ENCODE peak calls at places on chromosomes 3 and 15, in six cellular contexts. One of them, this sample, is unnamed.

GRCh38 chr15:76393614-76394013 is 57.0 kb downstream of the ISL2 start:
- DNase-seq in stimulated activated CD8-positive, alpha-beta memory T cell treated with anti-CD3 and anti-CD28 coated beads, Interleukin-12 subunit alpha, Interleukin-12 subunit beta, amount 100 ng/mL, for 4 hours: no peak
- DNase-seq in kidney tubule cell: peak; percentile 70
- DNase-seq in activated T-helper 1 cell treated with Interleukin-2 at 50 U/mL for 16 hours: no peak
- DNase-seq in posterior cingulate gyrus: no peak
- DNase-seq in activated T-cell treated with anti-CD3 and anti-CD28 coated beads for 1 hour: no peak
- DNase-seq in this sample: no peak

GRCh38 chr3:43043793-43044192 is 62.1 kb downstream of the POMGNT2 start:
- DNase-seq in stimulated activated CD8-positive, alpha-beta memory T cell treated with anti-CD3 and anti-CD28 coated beads, Interleukin-12 subunit alpha, Interleukin-12 subunit beta, amount 100 ng/mL, for 4 hours: no peak
- DNase-seq in kidney tubule cell: no peak
- DNase-seq in activated T-helper 1 cell treated with Interleukin-2 at 50 U/mL for 16 hours: no peak
- DNase-seq in posterior cingulate gyrus: peak; percentile 68
- DNase-seq in activated T-cell treated with anti-CD3 and anti-CD28 coated beads for 1 hour: no peak
- DNase-seq in this sample: no peak

GRCh38 chr3:42014949-42015533 is 53.1 kb upstream of the ULK4 start:
- DNase-seq in stimulated activated CD8-positive, alpha-beta memory T cell treated with anti-CD3 and anti-CD28 coated beads, Interleukin-12 subunit alpha, Interleukin-12 subunit beta, amount 100 ng/mL, for 4 hours: no peak
- DNase-seq in kidney tubule cell: no peak
- DNase-seq in activated T-helper 1 cell treated with Interleukin-2 at 50 U/mL for 16 hours: no peak
- DNase-seq in posterior cingulate gyrus: peak; percentile 16
- DNase-seq in activated T-cell treated with anti-CD3 and anti-CD28 coated beads for 1 hour: no peak
- DNase-seq in this sample: no peak

GRCh38 chr3:195133462-195133861 is 137.5 kb downstream of the XXYLT1 start:
- DNase-seq in stimulated activated CD8-positive, alpha-beta memory T cell treated with anti-CD3 and anti-CD28 coated beads, Interleukin-12 subunit alpha, Interleukin-12 subunit beta, amount 100 ng/mL, for 4 hours: no peak
- DNase-seq in kidney tubule cell: no peak
- DNase-seq in activated T-helper 1 cell treated with Interleukin-2 at 50 U/mL for 16 hours: peak; percentile 17
- DNase-seq in posterior cingulate gyrus: peak; percentile 53
- DNase-seq in activated T-cell treated with anti-CD3 and anti-CD28 coated beads for 1 hour: no peak
- DNase-seq in this sample: peak; percentile 72

GRCh38 chr3:99559196-99559595 is 79.2 kb upstream of the COL8A1 start:
- DNase-seq in stimulated activated CD8-positive, alpha-beta memory T cell treated with anti-CD3 and anti-CD28 coated beads, Interleukin-12 subunit alpha, Interleukin-12 subunit beta, amount 100 ng/mL, for 4 hours: no peak
- DNase-seq in kidney tubule cell: no peak
- DNase-seq in activated T-helper 1 cell treated with Interleukin-2 at 50 U/mL for 16 hours: no peak
- DNase-seq in posterior cingulate gyrus: no peak
- DNase-seq in activated T-cell treated with anti-CD3 and anti-CD28 coated beads for 1 hour: no peak
- DNase-seq in this sample: no peak

GRCh38 chr15:88661766-88662556 is 23.1 kb downstream of the ISG20 start:
- DNase-seq in stimulated activated CD8-positive, alpha-beta memory T cell treated with anti-CD3 and anti-CD28 coated beads, Interleukin-12 subunit alpha, Interleukin-12 subunit beta, amount 100 ng/mL, for 4 hours: no peak
- DNase-seq in kidney tubule cell: no peak
- DNase-seq in activated T-helper 1 cell treated with Interleukin-2 at 50 U/mL for 16 hours: no peak
- DNase-seq in posterior cingulate gyrus: no peak
- DNase-seq in activated T-cell treated with anti-CD3 and anti-CD28 coated beads for 1 hour: no peak
- DNase-seq in this sample: no peak

GRCh38 chr3:40333852-40334251 is 24.3 kb downstream of the EIF1B start:
- DNase-seq in stimulated activated CD8-positive, alpha-beta memory T cell treated with anti-CD3 and anti-CD28 coated beads, Interleukin-12 subunit alpha, Interleukin-12 subunit beta, amount 100 ng/mL, for 4 hours: no peak
- DNase-seq in kidney tubule cell: no peak
- DNase-seq in activated T-helper 1 cell treated with Interleukin-2 at 50 U/mL for 16 hours: no peak
- DNase-seq in posterior cingulate gyrus: no peak
- DNase-seq in activated T-cell treated with anti-CD3 and anti-CD28 coated beads for 1 hour: no peak
- DNase-seq in this sample: no peak

GRCh38 chr3:24595801-24596200 is 101.2 kb upstream of the THRB start:
- DNase-seq in stimulated activated CD8-positive, alpha-beta memory T cell treated with anti-CD3 and anti-CD28 coated beads, Interleukin-12 subunit alpha, Interleukin-12 subunit beta, amount 100 ng/mL, for 4 hours: no peak
- DNase-seq in kidney tubule cell: peak; percentile 79
- DNase-seq in activated T-helper 1 cell treated with Interleukin-2 at 50 U/mL for 16 hours: no peak
- DNase-seq in posterior cingulate gyrus: no peak
- DNase-seq in activated T-cell treated with anti-CD3 and anti-CD28 coated beads for 1 hour: no peak
- DNase-seq in this sample: peak; percentile 94

GRCh38 chr3:55591893-55592292 is 104.8 kb upstream of the WNT5A start:
- DNase-seq in stimulated activated CD8-positive, alpha-beta memory T cell treated with anti-CD3 and anti-CD28 coated beads, Interleukin-12 subunit alpha, Interleukin-12 subunit beta, amount 100 ng/mL, for 4 hours: no peak
- DNase-seq in kidney tubule cell: peak; percentile 13
- DNase-seq in activated T-helper 1 cell treated with Interleukin-2 at 50 U/mL for 16 hours: no peak
- DNase-seq in posterior cingulate gyrus: peak; percentile 28
- DNase-seq in activated T-cell treated with anti-CD3 and anti-CD28 coated beads for 1 hour: no peak
- DNase-seq in this sample: peak; percentile 9

GRCh38 chr15:59268199-59268979 is 61.7 kb downstream of the LDHAL6B start:
- DNase-seq in stimulated activated CD8-positive, alpha-beta memory T cell treated with anti-CD3 and anti-CD28 coated beads, Interleukin-12 subunit alpha, Interleukin-12 subunit beta, amount 100 ng/mL, for 4 hours: no peak
- DNase-seq in kidney tubule cell: peak; percentile 80
- DNase-seq in activated T-helper 1 cell treated with Interleukin-2 at 50 U/mL for 16 hours: no peak
- DNase-seq in posterior cingulate gyrus: no peak
- DNase-seq in activated T-cell treated with anti-CD3 and anti-CD28 coated beads for 1 hour: no peak
- DNase-seq in this sample: peak; percentile 72

GRCh38 chr15:34810455-34811146 is 15.3 kb upstream of the ACTC1 start:
- DNase-seq in stimulated activated CD8-positive, alpha-beta memory T cell treated with anti-CD3 and anti-CD28 coated beads, Interleukin-12 subunit alpha, Interleukin-12 subunit beta, amount 100 ng/mL, for 4 hours: no peak
- DNase-seq in kidney tubule cell: peak; percentile 75
- DNase-seq in activated T-helper 1 cell treated with Interleukin-2 at 50 U/mL for 16 hours: no peak
- DNase-seq in posterior cingulate gyrus: no peak
- DNase-seq in activated T-cell treated with anti-CD3 and anti-CD28 coated beads for 1 hour: no peak
- DNase-seq in this sample: peak; percentile 95

GRCh38 chr3:20186600-20187004 is 596 bp upstream of the SGO1 start:
- DNase-seq in stimulated activated CD8-positive, alpha-beta memory T cell treated with anti-CD3 and anti-CD28 coated beads, Interleukin-12 subunit alpha, Interleukin-12 subunit beta, amount 100 ng/mL, for 4 hours: no peak
- DNase-seq in kidney tubule cell: no peak
- DNase-seq in activated T-helper 1 cell treated with Interleukin-2 at 50 U/mL for 16 hours: no peak
- DNase-seq in posterior cingulate gyrus: no peak
- DNase-seq in activated T-cell treated with anti-CD3 and anti-CD28 coated beads for 1 hour: no peak
- DNase-seq in this sample: peak; percentile 4

GRCh38 chr15:67074886-67075229 is 9.5 kb downstream of the SMAD3 start:
- DNase-seq in stimulated activated CD8-positive, alpha-beta memory T cell treated with anti-CD3 and anti-CD28 coated beads, Interleukin-12 subunit alpha, Interleukin-12 subunit beta, amount 100 ng/mL, for 4 hours: no peak
- DNase-seq in kidney tubule cell: no peak
- DNase-seq in activated T-helper 1 cell treated with Interleukin-2 at 50 U/mL for 16 hours: no peak
- DNase-seq in posterior cingulate gyrus: no peak
- DNase-seq in activated T-cell treated with anti-CD3 and anti-CD28 coated beads for 1 hour: no peak
- DNase-seq in this sample: no peak

GRCh38 chr3:175743733-175744400 is 884.7 kb downstream of the NAALADL2 start:
- DNase-seq in stimulated activated CD8-positive, alpha-beta memory T cell treated with anti-CD3 and anti-CD28 coated beads, Interleukin-12 subunit alpha, Interleukin-12 subunit beta, amount 100 ng/mL, for 4 hours: no peak
- DNase-seq in kidney tubule cell: peak; percentile 82
- DNase-seq in activated T-helper 1 cell treated with Interleukin-2 at 50 U/mL for 16 hours: no peak
- DNase-seq in posterior cingulate gyrus: no peak
- DNase-seq in activated T-cell treated with anti-CD3 and anti-CD28 coated beads for 1 hour: no peak
- DNase-seq in this sample: peak; percentile 70

GRCh38 chr15:68551296-68551635 is 27.5 kb upstream of the CORO2B start:
- DNase-seq in stimulated activated CD8-positive, alpha-beta memory T cell treated with anti-CD3 and anti-CD28 coated beads, Interleukin-12 subunit alpha, Interleukin-12 subunit beta, amount 100 ng/mL, for 4 hours: no peak
- DNase-seq in kidney tubule cell: no peak
- DNase-seq in activated T-helper 1 cell treated with Interleukin-2 at 50 U/mL for 16 hours: no peak
- DNase-seq in posterior cingulate gyrus: no peak
- DNase-seq in activated T-cell treated with anti-CD3 and anti-CD28 coated beads for 1 hour: no peak
- DNase-seq in this sample: no peak

GRCh38 chr3:56976666-56977560 is 83.6 kb upstream of the SPATA12 start:
- DNase-seq in stimulated activated CD8-positive, alpha-beta memory T cell treated with anti-CD3 and anti-CD28 coated beads, Interleukin-12 subunit alpha, Interleukin-12 subunit beta, amount 100 ng/mL, for 4 hours: no peak
- DNase-seq in kidney tubule cell: no peak
- DNase-seq in activated T-helper 1 cell treated with Interleukin-2 at 50 U/mL for 16 hours: no peak
- DNase-seq in posterior cingulate gyrus: peak; percentile 75
- DNase-seq in activated T-cell treated with anti-CD3 and anti-CD28 coated beads for 1 hour: no peak
- DNase-seq in this sample: no peak

GRCh38 chr15:36579792-36580431 is 486 bp downstream of the CDIN1 start:
- DNase-seq in stimulated activated CD8-positive, alpha-beta memory T cell treated with anti-CD3 and anti-CD28 coated beads, Interleukin-12 subunit alpha, Interleukin-12 subunit beta, amount 100 ng/mL, for 4 hours: no peak
- DNase-seq in kidney tubule cell: no peak
- DNase-seq in activated T-helper 1 cell treated with Interleukin-2 at 50 U/mL for 16 hours: no peak
- DNase-seq in posterior cingulate gyrus: peak; percentile 19
- DNase-seq in activated T-cell treated with anti-CD3 and anti-CD28 coated beads for 1 hour: peak; percentile 1
- DNase-seq in this sample: peak; percentile 34

GRCh38 chr3:36373084-36373483 is 7.2 kb upstream of the STAC start:
- DNase-seq in stimulated activated CD8-positive, alpha-beta memory T cell treated with anti-CD3 and anti-CD28 coated beads, Interleukin-12 subunit alpha, Interleukin-12 subunit beta, amount 100 ng/mL, for 4 hours: no peak
- DNase-seq in kidney tubule cell: peak; percentile 83
- DNase-seq in activated T-helper 1 cell treated with Interleukin-2 at 50 U/mL for 16 hours: no peak
- DNase-seq in posterior cingulate gyrus: no peak
- DNase-seq in activated T-cell treated with anti-CD3 and anti-CD28 coated beads for 1 hour: no peak
- DNase-seq in this sample: peak; percentile 51

GRCh38 chr3:150293401-150294001 is 114.6 kb upstream of the TSC22D2 start:
- DNase-seq in stimulated activated CD8-positive, alpha-beta memory T cell treated with anti-CD3 and anti-CD28 coated beads, Interleukin-12 subunit alpha, Interleukin-12 subunit beta, amount 100 ng/mL, for 4 hours: no peak
- DNase-seq in kidney tubule cell: no peak
- DNase-seq in activated T-helper 1 cell treated with Interleukin-2 at 50 U/mL for 16 hours: no peak
- DNase-seq in posterior cingulate gyrus: no peak
- DNase-seq in activated T-cell treated with anti-CD3 and anti-CD28 coated beads for 1 hour: no peak
- DNase-seq in this sample: peak; percentile 50

GRCh38 chr3:43757613-43758012 is 66.9 kb downstream of the ABHD5 start:
- DNase-seq in stimulated activated CD8-positive, alpha-beta memory T cell treated with anti-CD3 and anti-CD28 coated beads, Interleukin-12 subunit alpha, Interleukin-12 subunit beta, amount 100 ng/mL, for 4 hours: no peak
- DNase-seq in kidney tubule cell: no peak
- DNase-seq in activated T-helper 1 cell treated with Interleukin-2 at 50 U/mL for 16 hours: no peak
- DNase-seq in posterior cingulate gyrus: no peak
- DNase-seq in activated T-cell treated with anti-CD3 and anti-CD28 coated beads for 1 hour: no peak
- DNase-seq in this sample: no peak

GRCh38 chr15:42102646-42103235 is 8.4 kb upstream of the PLA2G4D start:
- DNase-seq in stimulated activated CD8-positive, alpha-beta memory T cell treated with anti-CD3 and anti-CD28 coated beads, Interleukin-12 subunit alpha, Interleukin-12 subunit beta, amount 100 ng/mL, for 4 hours: no peak
- DNase-seq in kidney tubule cell: peak; percentile 54
- DNase-seq in activated T-helper 1 cell treated with Interleukin-2 at 50 U/mL for 16 hours: no peak
- DNase-seq in posterior cingulate gyrus: no peak
- DNase-seq in activated T-cell treated with anti-CD3 and anti-CD28 coated beads for 1 hour: no peak
- DNase-seq in this sample: peak; percentile 47

GRCh38 chr15:88394553-88395159 is 72.5 kb downstream of the MRPL46 start:
- DNase-seq in stimulated activated CD8-positive, alpha-beta memory T cell treated with anti-CD3 and anti-CD28 coated beads, Interleukin-12 subunit alpha, Interleukin-12 subunit beta, amount 100 ng/mL, for 4 hours: no peak
- DNase-seq in kidney tubule cell: no peak
- DNase-seq in activated T-helper 1 cell treated with Interleukin-2 at 50 U/mL for 16 hours: no peak
- DNase-seq in posterior cingulate gyrus: no peak
- DNase-seq in activated T-cell treated with anti-CD3 and anti-CD28 coated beads for 1 hour: no peak
- DNase-seq in this sample: no peak

GRCh38 chr15:48040166-48040817 is 80.5 kb upstream of the SLC24A5 start:
- DNase-seq in stimulated activated CD8-positive, alpha-beta memory T cell treated with anti-CD3 and anti-CD28 coated beads, Interleukin-12 subunit alpha, Interleukin-12 subunit beta, amount 100 ng/mL, for 4 hours: no peak
- DNase-seq in kidney tubule cell: peak; percentile 41
- DNase-seq in activated T-helper 1 cell treated with Interleukin-2 at 50 U/mL for 16 hours: no peak
- DNase-seq in posterior cingulate gyrus: peak; percentile 28
- DNase-seq in activated T-cell treated with anti-CD3 and anti-CD28 coated beads for 1 hour: no peak
- DNase-seq in this sample: peak; percentile 82

GRCh38 chr3:48681541-48681880 is 4.2 kb downstream of the NCKIPSD start:
- DNase-seq in stimulated activated CD8-positive, alpha-beta memory T cell treated with anti-CD3 and anti-CD28 coated beads, Interleukin-12 subunit alpha, Interleukin-12 subunit beta, amount 100 ng/mL, for 4 hours: no peak
- DNase-seq in kidney tubule cell: no peak
- DNase-seq in activated T-helper 1 cell treated with Interleukin-2 at 50 U/mL for 16 hours: no peak
- DNase-seq in posterior cingulate gyrus: no peak
- DNase-seq in activated T-cell treated with anti-CD3 and anti-CD28 coated beads for 1 hour: no peak
- DNase-seq in this sample: no peak

GRCh38 chr3:13532085-13532484 is 16.8 kb upstream of the FBLN2 start:
- DNase-seq in stimulated activated CD8-positive, alpha-beta memory T cell treated with anti-CD3 and anti-CD28 coated beads, Interleukin-12 subunit alpha, Interleukin-12 subunit beta, amount 100 ng/mL, for 4 hours: no peak
- DNase-seq in kidney tubule cell: no peak
- DNase-seq in activated T-helper 1 cell treated with Interleukin-2 at 50 U/mL for 16 hours: no peak
- DNase-seq in posterior cingulate gyrus: no peak
- DNase-seq in activated T-cell treated with anti-CD3 and anti-CD28 coated beads for 1 hour: no peak
- DNase-seq in this sample: no peak

GRCh38 chr15:45118996-45119395 is 4.9 kb downstream of the DUOXA2 start:
- DNase-seq in stimulated activated CD8-positive, alpha-beta memory T cell treated with anti-CD3 and anti-CD28 coated beads, Interleukin-12 subunit alpha, Interleukin-12 subunit beta, amount 100 ng/mL, for 4 hours: no peak
- DNase-seq in kidney tubule cell: no peak
- DNase-seq in activated T-helper 1 cell treated with Interleukin-2 at 50 U/mL for 16 hours: no peak
- DNase-seq in posterior cingulate gyrus: no peak
- DNase-seq in activated T-cell treated with anti-CD3 and anti-CD28 coated beads for 1 hour: no peak
- DNase-seq in this sample: no peak

GRCh38 chr3:44198957-44199269 is 42.8 kb upstream of the TOPAZ1 start:
- DNase-seq in stimulated activated CD8-positive, alpha-beta memory T cell treated with anti-CD3 and anti-CD28 coated beads, Interleukin-12 subunit alpha, Interleukin-12 subunit beta, amount 100 ng/mL, for 4 hours: no peak
- DNase-seq in kidney tubule cell: no peak
- DNase-seq in activated T-helper 1 cell treated with Interleukin-2 at 50 U/mL for 16 hours: no peak
- DNase-seq in posterior cingulate gyrus: no peak
- DNase-seq in activated T-cell treated with anti-CD3 and anti-CD28 coated beads for 1 hour: no peak
- DNase-seq in this sample: no peak

GRCh38 chr15:57032338-57032737 is 113.9 kb downstream of the TCF12 start:
- DNase-seq in stimulated activated CD8-positive, alpha-beta memory T cell treated with anti-CD3 and anti-CD28 coated beads, Interleukin-12 subunit alpha, Interleukin-12 subunit beta, amount 100 ng/mL, for 4 hours: no peak
- DNase-seq in kidney tubule cell: no peak
- DNase-seq in activated T-helper 1 cell treated with Interleukin-2 at 50 U/mL for 16 hours: no peak
- DNase-seq in posterior cingulate gyrus: no peak
- DNase-seq in activated T-cell treated with anti-CD3 and anti-CD28 coated beads for 1 hour: no peak
- DNase-seq in this sample: no peak

GRCh38 chr3:127442551-127442950 is 148.0 kb downstream of the TPRA1 start:
- DNase-seq in stimulated activated CD8-positive, alpha-beta memory T cell treated with anti-CD3 and anti-CD28 coated beads, Interleukin-12 subunit alpha, Interleukin-12 subunit beta, amount 100 ng/mL, for 4 hours: no peak
- DNase-seq in kidney tubule cell: no peak
- DNase-seq in activated T-helper 1 cell treated with Interleukin-2 at 50 U/mL for 16 hours: no peak
- DNase-seq in posterior cingulate gyrus: no peak
- DNase-seq in activated T-cell treated with anti-CD3 and anti-CD28 coated beads for 1 hour: no peak
- DNase-seq in this sample: no peak

GRCh38 chr3:172646439-172647015 is 64.3 kb downstream of the NCEH1 start:
- DNase-seq in stimulated activated CD8-positive, alpha-beta memory T cell treated with anti-CD3 and anti-CD28 coated beads, Interleukin-12 subunit alpha, Interleukin-12 subunit beta, amount 100 ng/mL, for 4 hours: no peak
- DNase-seq in kidney tubule cell: peak; percentile 68
- DNase-seq in activated T-helper 1 cell treated with Interleukin-2 at 50 U/mL for 16 hours: no peak
- DNase-seq in posterior cingulate gyrus: no peak
- DNase-seq in activated T-cell treated with anti-CD3 and anti-CD28 coated beads for 1 hour: no peak
- DNase-seq in this sample: peak; percentile 47

GRCh38 chr15:99668533-99669182 is 64.6 kb downstream of the LYSMD4 start:
- DNase-seq in stimulated activated CD8-positive, alpha-beta memory T cell treated with anti-CD3 and anti-CD28 coated beads, Interleukin-12 subunit alpha, Interleukin-12 subunit beta, amount 100 ng/mL, for 4 hours: no peak
- DNase-seq in kidney tubule cell: no peak
- DNase-seq in activated T-helper 1 cell treated with Interleukin-2 at 50 U/mL for 16 hours: no peak
- DNase-seq in posterior cingulate gyrus: no peak
- DNase-seq in activated T-cell treated with anti-CD3 and anti-CD28 coated beads for 1 hour: no peak
- DNase-seq in this sample: no peak

GRCh38 chr3:195905970-195906864 is 2.1 kb downstream of the TNK2 start:
- DNase-seq in stimulated activated CD8-positive, alpha-beta memory T cell treated with anti-CD3 and anti-CD28 coated beads, Interleukin-12 subunit alpha, Interleukin-12 subunit beta, amount 100 ng/mL, for 4 hours: no peak
- DNase-seq in kidney tubule cell: peak; percentile 39
- DNase-seq in activated T-helper 1 cell treated with Interleukin-2 at 50 U/mL for 16 hours: no peak
- DNase-seq in posterior cingulate gyrus: no peak
- DNase-seq in activated T-cell treated with anti-CD3 and anti-CD28 coated beads for 1 hour: no peak
- DNase-seq in this sample: peak; percentile 73

GRCh38 chr3:188975612-188976314 is 196.0 kb upstream of the TPRG1 start:
- DNase-seq in stimulated activated CD8-positive, alpha-beta memory T cell treated with anti-CD3 and anti-CD28 coated beads, Interleukin-12 subunit alpha, Interleukin-12 subunit beta, amount 100 ng/mL, for 4 hours: no peak
- DNase-seq in kidney tubule cell: no peak
- DNase-seq in activated T-helper 1 cell treated with Interleukin-2 at 50 U/mL for 16 hours: no peak
- DNase-seq in posterior cingulate gyrus: no peak
- DNase-seq in activated T-cell treated with anti-CD3 and anti-CD28 coated beads for 1 hour: no peak
- DNase-seq in this sample: peak; percentile 75

GRCh38 chr3:24400450-24400849 is 94.2 kb downstream of the THRB start:
- DNase-seq in stimulated activated CD8-positive, alpha-beta memory T cell treated with anti-CD3 and anti-CD28 coated beads, Interleukin-12 subunit alpha, Interleukin-12 subunit beta, amount 100 ng/mL, for 4 hours: no peak
- DNase-seq in kidney tubule cell: no peak
- DNase-seq in activated T-helper 1 cell treated with Interleukin-2 at 50 U/mL for 16 hours: no peak
- DNase-seq in posterior cingulate gyrus: no peak
- DNase-seq in activated T-cell treated with anti-CD3 and anti-CD28 coated beads for 1 hour: no peak
- DNase-seq in this sample: no peak

GRCh38 chr15:41983221-41983620 is 10.9 kb upstream of the EHD4 start:
- DNase-seq in stimulated activated CD8-positive, alpha-beta memory T cell treated with anti-CD3 and anti-CD28 coated beads, Interleukin-12 subunit alpha, Interleukin-12 subunit beta, amount 100 ng/mL, for 4 hours: no peak
- DNase-seq in kidney tubule cell: no peak
- DNase-seq in activated T-helper 1 cell treated with Interleukin-2 at 50 U/mL for 16 hours: no peak
- DNase-seq in posterior cingulate gyrus: no peak
- DNase-seq in activated T-cell treated with anti-CD3 and anti-CD28 coated beads for 1 hour: no peak
- DNase-seq in this sample: no peak

GRCh38 chr3:64674591-64675076 is 13.2 kb downstream of the ADAMTS9 start:
- DNase-seq in stimulated activated CD8-positive, alpha-beta memory T cell treated with anti-CD3 and anti-CD28 coated beads, Interleukin-12 subunit alpha, Interleukin-12 subunit beta, amount 100 ng/mL, for 4 hours: no peak
- DNase-seq in kidney tubule cell: peak; percentile 86
- DNase-seq in activated T-helper 1 cell treated with Interleukin-2 at 50 U/mL for 16 hours: no peak
- DNase-seq in posterior cingulate gyrus: no peak
- DNase-seq in activated T-cell treated with anti-CD3 and anti-CD28 coated beads for 1 hour: no peak
- DNase-seq in this sample: no peak

GRCh38 chr3:122857019-122857418 is 62.1 kb downstream of the SLC49A4 start:
- DNase-seq in stimulated activated CD8-positive, alpha-beta memory T cell treated with anti-CD3 and anti-CD28 coated beads, Interleukin-12 subunit alpha, Interleukin-12 subunit beta, amount 100 ng/mL, for 4 hours: no peak
- DNase-seq in kidney tubule cell: peak; percentile 8
- DNase-seq in activated T-helper 1 cell treated with Interleukin-2 at 50 U/mL for 16 hours: no peak
- DNase-seq in posterior cingulate gyrus: no peak
- DNase-seq in activated T-cell treated with anti-CD3 and anti-CD28 coated beads for 1 hour: no peak
- DNase-seq in this sample: peak; percentile 41

This sample was measured in epithelial cell of esophagus.